ENCODE peak calls at places on chromosomes 4 and X, in four cellular contexts. U is hepatocyte, B is mucosa of descending colon, X is PC-3. E is an unnamed sample.
A peak's percentile ranks its signal among the peaks of the same experiment; 100 is the strongest.

GRCh38 chr4:74555231-74555630 is 110.3 kb downstream of the AREG start:
- DNase-seq in U (no peak), B (no peak), X (peak; percentile 87), E (no peak)

GRCh38 chrX:26670521-26670920 is 454.6 kb downstream of the MAGEB5 start:
- DNase-seq in U (no peak), B (no peak), X (no peak), E (no peak)

GRCh38 chr4:166091914-166092510 is 219.0 kb downstream of the TLL1 start:
- DNase-seq in U (peak; percentile 65), B (no peak), X (peak; percentile 64), E (no peak)

GRCh38 chrX:80648023-80648422 is 161.7 kb downstream of the BRWD3 start:
- DNase-seq in U (peak; percentile 13), B (no peak), X (peak; percentile 22), E (no peak)

GRCh38 chr4:879730-880079 is 52.4 kb downstream of the GAK start:
- DNase-seq in U (no peak), B (no peak), X (no peak), E (peak; percentile 83)

GRCh38 chr4:184104419-184105101 is 113.1 kb downstream of the ENPP6 start:
- DNase-seq in U (peak; percentile 51), B (no peak), X (no peak), E (no peak)

GRCh38 chrX:83658731-83659130 is 150.6 kb downstream of the POU3F4 start:
- DNase-seq in U (no peak), B (no peak), X (no peak), E (no peak)

GRCh38 chr4:16067515-16067914 is 16.3 kb downstream of the PROM1 start:
- DNase-seq in U (no peak), B (no peak), X (peak; percentile 21), E (no peak)

GRCh38 chr4:154126276-154126675 is 337.4 kb upstream of the SFRP2 start:
- DNase-seq in U (no peak), B (no peak), X (no peak), E (no peak)

GRCh38 chrX:46627044-46627443 is 53.5 kb downstream of the CHST7 start:
- DNase-seq in U (no peak), B (no peak), X (no peak), E (no peak)

GRCh38 chr4:129453524-129453923 is 357.6 kb downstream of the C4orf33 start:
- DNase-seq in U (no peak), B (no peak), X (no peak), E (no peak)

GRCh38 chr4:110165382-110166285 is 32.8 kb downstream of the ELOVL6 start:
- DNase-seq in U (peak; percentile 44), B (no peak), X (peak; percentile 73), E (peak; percentile 83)

GRCh38 chrX:103417370-103417769 is 41.0 kb downstream of the BEX3 start:
- DNase-seq in U (no peak), B (no peak), X (no peak), E (no peak)

GRCh38 chr4:140156529-140157171 is 2.7 kb upstream of the MAML3 start:
- DNase-seq in U (no peak), B (no peak), X (no peak), E (peak; percentile 64)

GRCh38 chr4:108556166-108556565 is 64.2 kb upstream of the RPL34 start:
- DNase-seq in U (no peak), B (no peak), X (no peak), E (no peak)

GRCh38 chr4:5366421-5366820 is 315.1 kb downstream of the STK32B start:
- DNase-seq in U (no peak), B (no peak), X (peak; percentile 94), E (no peak)

GRCh38 chr4:159195400-159195799 is 92.5 kb downstream of the RAPGEF2 start:
- DNase-seq in U (no peak), B (no peak), X (no peak), E (no peak)

GRCh38 chr4:128590034-128590740 is 219.3 kb upstream of the JADE1 start:
- DNase-seq in U (no peak), B (no peak), X (no peak), E (no peak)

GRCh38 chr4:137226900-137227299 is 305.4 kb downstream of the PCDH18 start:
- DNase-seq in U (peak; percentile 10), B (no peak), X (peak; percentile 55), E (no peak)

GRCh38 chrX:111445485-111445884 is 33.5 kb upstream of the DCX start:
- DNase-seq in U (peak; percentile 74), B (no peak), X (peak; percentile 62), E (no peak)

GRCh38 chr4:142886566-142886965 is 40.5 kb upstream of the INPP4B start:
- DNase-seq in U (no peak), B (no peak), X (no peak), E (no peak)

GRCh38 chr4:142881331-142881730 is 35.2 kb upstream of the INPP4B start:
- DNase-seq in U (no peak), B (no peak), X (no peak), E (no peak)

GRCh38 chr4:142883433-142883832 is 37.3 kb upstream of the INPP4B start:
- DNase-seq in U (peak; percentile 26), B (no peak), X (peak; percentile 23), E (peak; percentile 7)
- TF ChIP-seq CTCF in U (peak; percentile 54), B (no peak), X (peak; percentile 70), E (no peak)

GRCh38 chr4:53913098-53913497 is 151.3 kb downstream of the CHIC2 start:
- DNase-seq in U (no peak), B (no peak), X (no peak), E (no peak)
- TF ChIP-seq CTCF in U (no peak), B (no peak), X (no peak), E (no peak)

GRCh38 chrX:154084449-154085300 is 12.8 kb downstream of the MECP2 start:
- DNase-seq in U (no peak), B (no peak), X (no peak), E (no peak)
- TF ChIP-seq CTCF in U (no peak), B (no peak), X (no peak), E (no peak)

GRCh38 chr4:126627255-126627654 is 1005.5 kb upstream of the INTU start:
- DNase-seq in U (no peak), B (no peak), X (peak; percentile 20), E (no peak)
- TF ChIP-seq CTCF in U (peak; percentile 40), B (no peak), X (peak; percentile 57), E (no peak)

GRCh38 chr4:27000820-27001219 is 140.2 kb downstream of the STIM2 start:
- DNase-seq in U (no peak), B (no peak), X (peak; percentile 32), E (no peak)
- TF ChIP-seq CTCF in U (no peak), B (no peak), X (peak; percentile 46), E (peak; percentile 48)

DNA sequence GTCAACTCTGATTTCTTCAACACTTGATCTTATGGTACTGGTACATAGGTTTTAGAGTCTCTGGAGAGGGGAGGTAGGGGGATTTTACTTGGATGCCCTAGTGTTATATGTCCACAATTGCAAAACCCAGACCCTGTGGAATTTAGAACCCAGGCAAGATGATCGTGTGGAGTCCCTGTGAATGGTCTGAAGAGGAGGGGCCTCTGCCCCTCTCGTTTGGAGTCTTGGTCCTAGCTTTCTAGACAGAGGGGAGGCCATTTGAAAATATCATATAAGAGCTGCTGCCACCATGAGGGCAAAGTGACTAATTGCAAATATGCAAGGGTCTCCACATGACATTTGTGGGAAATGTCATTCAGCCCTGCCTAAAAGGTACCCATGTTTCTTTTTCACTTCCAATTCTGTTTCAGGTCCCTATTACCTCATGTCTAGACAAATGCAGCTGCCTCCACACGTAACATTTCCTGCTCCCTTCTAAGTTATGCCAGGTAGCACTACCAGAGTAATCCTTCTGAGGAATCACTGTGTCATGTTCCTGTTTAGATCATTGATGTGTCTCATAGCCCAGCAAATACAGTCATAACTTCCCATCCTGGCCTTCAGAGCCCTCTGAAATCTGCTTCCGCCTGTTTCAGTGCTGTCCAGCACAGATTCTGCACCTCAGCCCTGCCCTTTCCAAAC is 126.8 kb downstream of the KLHL8 start:
- DNase-seq in U (peak; percentile 65), B (no peak), X (peak; percentile 72), E (peak; percentile 57)
- TF ChIP-seq CTCF in U (peak; percentile 65), B (peak; percentile 11), X (peak; percentile 69), E (peak; percentile 69)

GRCh38 chrX:154478728-154479622 is at the start of gene LAGE3:
- DNase-seq in U (peak; percentile 94), B (peak; percentile 95), X (peak; percentile 87), E (peak; percentile 94)
- TF ChIP-seq CTCF in U (no peak), B (no peak), X (no peak), E (no peak)

GRCh38 chr4:172666711-172667368 is 501.8 kb upstream of the GALNT7 start:
- DNase-seq in U (no peak), B (no peak), X (no peak), E (no peak)
- TF ChIP-seq CTCF in U (peak; percentile 9), B (no peak), X (no peak), E (no peak)

GRCh38 chr4:83284161-83285021 is at the start of gene COQ2:
- DNase-seq in U (peak; percentile 97), B (peak; percentile 98), X (peak; percentile 87), E (peak; percentile 95)
- TF ChIP-seq CTCF in U (no peak), B (peak; percentile 31), X (peak; percentile 15), E (peak; percentile 12)

DNA sequence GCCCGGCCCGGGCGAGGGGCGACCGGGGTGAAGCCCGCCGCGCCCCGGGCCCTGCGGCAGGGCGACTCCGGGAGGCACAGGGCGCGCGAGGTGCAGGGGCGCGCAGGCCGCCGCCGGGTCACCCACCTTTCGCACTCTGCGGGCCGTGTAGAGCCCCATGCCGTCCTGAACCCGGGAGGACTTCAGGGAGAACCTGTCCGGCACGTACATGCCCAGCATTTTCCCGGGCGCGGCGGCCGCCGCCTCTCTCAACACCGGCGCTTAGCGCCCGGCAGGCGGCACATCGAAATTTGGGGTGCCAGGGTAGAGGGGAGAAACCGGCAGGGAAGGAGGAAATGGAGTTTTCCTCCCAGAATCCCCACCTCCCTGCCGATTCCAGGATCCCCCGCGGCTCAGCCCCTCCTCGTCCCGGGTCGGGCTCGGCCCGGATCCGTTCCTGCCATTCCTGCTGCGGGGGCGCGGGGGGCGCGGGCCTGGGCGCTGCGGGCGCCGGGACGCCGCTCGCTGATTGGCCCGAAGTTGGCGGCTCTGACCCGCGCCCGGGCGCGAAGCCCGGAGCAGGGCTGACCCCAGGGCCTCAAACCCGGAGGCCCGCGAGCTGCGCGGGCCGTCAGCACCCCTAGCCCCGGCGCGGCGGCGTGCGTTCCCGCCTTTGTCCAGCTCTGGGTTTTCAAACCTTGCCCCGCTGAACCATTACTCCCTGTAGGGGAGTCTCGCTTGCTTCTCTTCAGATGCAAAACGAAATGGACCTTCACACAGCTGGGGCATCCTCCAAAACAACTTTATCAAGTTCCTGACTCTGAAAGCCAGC is at the start of gene PRDM5:
- DNase-seq in U (peak; percentile 68), B (peak; percentile 62), X (peak; percentile 21), E (peak; percentile 35)
- TF ChIP-seq CTCF in U (peak; percentile 11), B (no peak), X (no peak), E (no peak)